ENCODE peak calls at places on chromosomes 3 and 15, in four cellular contexts. E is GM12878, F is H1, Q is K562. P is an unnamed sample.

GRCh38 chr3:16148213-16148612 is 26.3 kb upstream of the GALNT15 start:
- DNase-seq in Q (no peak), E (no peak), F (no peak), P (no peak)

GRCh38 chr3:100103558-100104441 is 10.5 kb downstream of the FILIP1L start:
- DNase-seq in E (peak; percentile 56), Q (no peak), F (no peak), P (peak; percentile 20)

GRCh38 chr15:73908030-73908821 is 18.0 kb upstream of the LOXL1 start:
- DNase-seq in E (peak; percentile 4), F (peak; percentile 97), Q (peak; percentile 74), P (peak; percentile 42)

GRCh38 chr3:175288616-175289015 is 429.5 kb downstream of the NAALADL2 start:
- DNase-seq in Q (no peak), E (no peak), F (no peak), P (no peak)

GRCh38 chr15:57150066-57150865 is 226.0 kb upstream of the CGNL1 start:
- DNase-seq in F (no peak), Q (no peak), E (no peak), P (no peak)

GRCh38 chr3:173411288-173412064 is 13.9 kb downstream of the NLGN1 start:
- DNase-seq in Q (no peak), F (no peak), E (no peak), P (peak; percentile 9)

GRCh38 chr15:72116680-72117447 is 1.1 kb downstream of the MYO9A start:
- DNase-seq in E (no peak), F (no peak), Q (peak; percentile 18), P (no peak)

GRCh38 chr15:60392601-60392985 is 5.2 kb downstream of the ANXA2 start:
- DNase-seq in Q (no peak), E (no peak), F (no peak), P (peak; percentile 77)

GRCh38 chr15:59371458-59372351 is 966 bp downstream of the MYO1E start:
- DNase-seq in Q (no peak), E (no peak), F (peak; percentile 56), P (no peak)

GRCh38 chr3:50523170-50523865 is 19.9 kb upstream of the CACNA2D2 start:
- DNase-seq in Q (no peak), F (no peak), E (no peak), P (no peak)

GRCh38 chr15:48005921-48006541 is 114.8 kb upstream of the SLC24A5 start:
- DNase-seq in F (no peak), Q (no peak), E (no peak), P (no peak)

GRCh38 chr3:190972840-190973270 is 110.4 kb upstream of the GMNC start:
- DNase-seq in E (no peak), Q (no peak), F (no peak), P (no peak)

DNA sequence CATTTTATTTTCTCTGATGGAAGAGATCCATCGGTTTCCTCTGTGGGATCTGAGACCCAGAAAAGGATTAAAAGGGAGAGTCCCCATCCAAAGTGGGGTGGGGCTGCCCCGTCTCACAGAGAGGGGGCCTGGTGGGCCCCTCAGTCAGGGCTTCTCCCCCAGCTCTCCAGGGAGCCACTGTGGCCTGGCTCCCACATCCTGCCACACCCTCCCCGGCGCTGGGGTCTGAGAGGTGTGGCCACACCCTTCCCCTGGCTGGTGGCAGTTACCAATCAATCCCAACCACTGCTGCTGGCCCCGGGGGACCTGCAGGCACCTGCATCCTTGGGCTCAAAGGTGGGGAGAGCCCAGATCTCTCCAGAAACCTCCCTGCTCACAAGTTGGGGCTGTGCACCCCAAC is 161.8 kb upstream of the IQSEC1 start:
- DNase-seq in Q (peak; percentile 80), E (peak; percentile 7), F (no peak), P (no peak)
- TF ChIP-seq ATF2 in Q (no peak), E (no peak), F (no peak), P (no peak)

DNA sequence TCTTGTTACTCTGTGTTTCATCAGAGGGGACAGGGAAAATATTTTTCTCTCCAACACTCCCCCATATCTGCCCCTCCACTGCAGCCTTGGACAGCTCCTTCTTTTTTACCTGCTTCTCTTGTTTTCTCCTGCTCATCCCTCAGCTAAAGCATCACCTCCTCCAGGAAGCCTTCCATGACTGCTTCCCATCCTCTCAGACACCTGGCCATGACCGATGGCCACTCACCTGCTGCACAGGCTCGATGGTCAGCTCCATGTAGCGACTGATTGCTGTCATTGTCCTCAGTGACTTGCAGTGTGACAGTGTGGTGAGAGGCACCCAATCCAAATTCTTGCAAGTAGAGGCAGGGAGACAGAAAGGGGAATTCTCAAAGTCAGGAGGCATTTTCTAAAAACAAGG is 22.5 kb downstream of the TMEM44 start:
- DNase-seq in F (no peak), E (no peak), Q (no peak), P (no peak)
- TF ChIP-seq GABPA in F (no peak), E (no peak), Q (no peak), P (no peak)

GRCh38 chr3:141431411-141432378 is 55.1 kb upstream of the RASA2 start:
- DNase-seq in Q (no peak), F (no peak), E (no peak), P (peak; percentile 95)
- H3K4me1 ChIP-seq in Q (peaks cover 20% of the 10 kb centered on the region), F (no peaks in the 10 kb centered on the region), E (peaks cover 5% of the 10 kb centered on the region), P (peaks cover 54% of the 10 kb centered on the region)

DNA sequence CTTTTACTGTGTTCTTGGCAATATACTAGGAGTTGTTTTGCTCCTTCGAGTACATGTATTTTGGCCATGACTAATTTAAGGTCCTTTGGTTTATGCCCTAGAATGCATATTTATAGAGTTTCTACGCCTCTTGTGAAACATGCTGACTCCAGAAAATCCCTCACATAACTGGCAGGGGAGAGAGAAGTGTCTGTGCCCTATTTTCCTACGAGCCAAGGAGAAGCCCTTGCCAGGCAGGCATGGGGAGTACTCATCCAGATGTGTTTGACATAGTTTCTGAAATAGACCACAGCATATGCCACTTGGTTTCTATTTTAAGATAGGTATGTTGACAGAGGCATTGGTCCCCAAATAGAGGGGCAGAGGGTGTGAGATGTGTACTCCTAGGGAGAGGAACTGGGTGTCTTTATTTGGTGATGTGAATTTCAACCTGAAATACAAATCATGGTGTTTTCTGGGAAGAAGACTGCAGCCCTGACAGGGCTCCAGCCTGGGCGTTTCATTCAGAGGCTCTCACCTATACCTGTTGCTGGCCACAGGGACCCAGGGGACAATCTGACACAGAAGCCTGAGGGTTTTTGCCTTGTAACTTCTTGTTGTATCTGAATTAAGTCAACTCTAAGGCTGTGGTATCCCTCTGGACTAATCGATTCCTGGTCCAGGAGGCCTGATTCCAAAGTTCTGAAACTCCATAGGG is 267.8 kb upstream of the C2CD4B start:
- DNase-seq in E (no peak), Q (no peak), F (no peak), P (no peak)
- TF ChIP-seq ATF2 in E (no peak), Q (no peak), F (no peak), P (no peak)

P was measured in HepG2.